ENCODE peak calls at places on chromosomes 12 and 14, in five cellular contexts. K, U, G, F and Y are unnamed samples.

GRCh38 chr14:37246427-37246829 is 48.7 kb downstream of the MIPOL1 start:
- DNase-seq in U (no peak), G (peak), F (peak), K (peak), Y (peak)

GRCh38 chr12:11877869-11878780 is 192.6 kb upstream of the BCL2L14 start:
- DNase-seq in K (peak), U (no peak), G (peak), F (no peak), Y (peak)

GRCh38 chr12:113333877-113334785 is 778 bp downstream of the SLC8B1 start:
- DNase-seq in F (no peak), G (no peak), K (no peak), U (no peak), Y (no peak)

GRCh38 chr12:11941601-11942360 is 129.0 kb upstream of the BCL2L14 start:
- DNase-seq in U (no peak), G (peak), K (peak), F (no peak), Y (no peak)

GRCh38 chr12:117660896-117661295 is 299.5 kb upstream of the NOS1 start:
- DNase-seq in U (no peak), K (no peak), F (no peak), G (no peak), Y (no peak)

GRCh38 chr12:84463756-84464495 is 448.7 kb downstream of the SLC6A15 start:
- DNase-seq in F (no peak), K (no peak), U (no peak), G (peak), Y (peak)

GRCh38 chr14:103151270-103151933 is 28.1 kb downstream of the TNFAIP2 start:
- DNase-seq in K (no peak), U (no peak), G (no peak), F (no peak), Y (no peak)

GRCh38 chr12:55657282-55657681 is 20.6 kb downstream of the OR10P1 start:
- DNase-seq in G (no peak), F (no peak), U (no peak), K (no peak), Y (no peak)

GRCh38 chr12:5478081-5478706 is 46.3 kb downstream of the NTF3 start:
- DNase-seq in F (no peak), G (no peak), U (no peak), K (no peak), Y (no peak)

GRCh38 chr14:68255697-68256178 is 436.2 kb downstream of the RAD51B start:
- DNase-seq in G (peak), F (no peak), U (no peak), K (peak), Y (peak)

GRCh38 chr12:81572411-81572810 is 186.7 kb downstream of the PPFIA2 start:
- DNase-seq in G (no peak), K (no peak), U (no peak), F (no peak), Y (no peak)

GRCh38 chr12:57111046-57111698 is at the start of gene STAT6:
- DNase-seq in F (peak), U (peak), G (peak), K (peak), Y (peak)

GRCh38 chr12:121295123-121295745 is 1.3 kb downstream of the CAMKK2 start:
- DNase-seq in G (no peak), F (peak), K (no peak), U (no peak), Y (peak)

GRCh38 chr14:64095620-64096019 is 198.6 kb downstream of the ESR2 start:
- DNase-seq in F (no peak), U (no peak), K (peak), G (peak), Y (peak)

GRCh38 chr14:71318097-71318459 is 410.8 kb downstream of the PCNX1 start:
- DNase-seq in F (no peak), K (no peak), U (no peak), G (no peak), Y (no peak)

GRCh38 chr12:119728437-119728730 is 60.5 kb downstream of the PRKAB1 start:
- DNase-seq in F (no peak), G (no peak), K (no peak), U (no peak), Y (no peak)

GRCh38 chr12:90959538-90960139 is 4.7 kb upstream of the CCER1 start:
- DNase-seq in G (peak), K (peak), F (peak), U (no peak), Y (peak)

GRCh38 chr12:77439749-77440148 is 374.4 kb upstream of the E2F7 start:
- DNase-seq in G (no peak), U (no peak), F (no peak), K (no peak), Y (no peak)

GRCh38 chr14:38794674-38795073 is 308.4 kb downstream of the SEC23A start:
- DNase-seq in U (no peak), F (no peak), G (no peak), K (no peak), Y (no peak)

GRCh38 chr14:102930138-102930752 is 7.8 kb downstream of the AMN start:
- DNase-seq in F (no peak), U (no peak), G (no peak), K (no peak), Y (no peak)

GRCh38 chr12:28443337-28443736 is 253.1 kb downstream of the CCDC91 start:
- DNase-seq in K (no peak), U (no peak), F (no peak), G (no peak), Y (no peak)